ENCODE peak calls at places on chromosome 16, in ten cellular contexts. One of them, this sample, is unnamed.

GRCh38 chr16:30948087-30948955 is 547 bp upstream of the ORAI3 start:
- DNase-seq in activated T-cell treated with anti-CD3 and anti-CD28 coated beads for 4 hours: no peak
- DNase-seq in AG04450: peak
- DNase-seq in spleen: peak
- DNase-seq in ovary: peak
- DNase-seq in colonic mucosa: peak
- DNase-seq in NCI-H510A treated with DMSO at 0.1 percent for 48 hours: no peak
- DNase-seq in substantia nigra: no peak
- DNase-seq in stimulated activated CD4-positive, alpha-beta T cell treated with anti-CD3 and anti-CD28 coated beads, TNF-alpha, amount 100 ng/mL, for 48 hours: no peak
- DNase-seq in occipital lobe: peak
- DNase-seq in this sample: peak

GRCh38 chr16:85203462-85203813 is 91.2 kb upstream of the CIBAR2 start:
- DNase-seq in ovary: no peak
- DNase-seq in substantia nigra: no peak
- DNase-seq in activated T-cell treated with anti-CD3 and anti-CD28 coated beads for 4 hours: no peak
- DNase-seq in NCI-H510A treated with DMSO at 0.1 percent for 48 hours: no peak
- DNase-seq in stimulated activated CD4-positive, alpha-beta T cell treated with anti-CD3 and anti-CD28 coated beads, TNF-alpha, amount 100 ng/mL, for 48 hours: no peak
- DNase-seq in colonic mucosa: no peak
- DNase-seq in occipital lobe: no peak
- DNase-seq in AG04450: no peak
- DNase-seq in spleen: no peak
- DNase-seq in this sample: no peak

GRCh38 chr16:11792404-11793260 is 4.4 kb downstream of the ZC3H7A start:
- DNase-seq in substantia nigra: no peak
- DNase-seq in AG04450: no peak
- DNase-seq in activated T-cell treated with anti-CD3 and anti-CD28 coated beads for 4 hours: no peak
- DNase-seq in occipital lobe: no peak
- DNase-seq in spleen: no peak
- DNase-seq in stimulated activated CD4-positive, alpha-beta T cell treated with anti-CD3 and anti-CD28 coated beads, TNF-alpha, amount 100 ng/mL, for 48 hours: no peak
- DNase-seq in colonic mucosa: peak
- DNase-seq in NCI-H510A treated with DMSO at 0.1 percent for 48 hours: peak
- DNase-seq in ovary: peak
- DNase-seq in this sample: no peak

GRCh38 chr16:66030036-66030435 is 336.5 kb upstream of the CDH5 start:
- DNase-seq in spleen: no peak
- DNase-seq in occipital lobe: no peak
- DNase-seq in ovary: peak
- DNase-seq in colonic mucosa: no peak
- DNase-seq in NCI-H510A treated with DMSO at 0.1 percent for 48 hours: no peak
- DNase-seq in stimulated activated CD4-positive, alpha-beta T cell treated with anti-CD3 and anti-CD28 coated beads, TNF-alpha, amount 100 ng/mL, for 48 hours: no peak
- DNase-seq in AG04450: peak
- DNase-seq in activated T-cell treated with anti-CD3 and anti-CD28 coated beads for 4 hours: no peak
- DNase-seq in substantia nigra: no peak
- DNase-seq in this sample: no peak

GRCh38 chr16:29025218-29025617 is 40.4 kb downstream of the LAT start:
- DNase-seq in spleen: peak
- DNase-seq in AG04450: no peak
- DNase-seq in occipital lobe: no peak
- DNase-seq in NCI-H510A treated with DMSO at 0.1 percent for 48 hours: no peak
- DNase-seq in colonic mucosa: no peak
- DNase-seq in activated T-cell treated with anti-CD3 and anti-CD28 coated beads for 4 hours: no peak
- DNase-seq in stimulated activated CD4-positive, alpha-beta T cell treated with anti-CD3 and anti-CD28 coated beads, TNF-alpha, amount 100 ng/mL, for 48 hours: no peak
- DNase-seq in substantia nigra: no peak
- DNase-seq in ovary: no peak
- DNase-seq in this sample: no peak

GRCh38 chr16:3954411-3954921 is 74.0 kb upstream of the CREBBP start:
- DNase-seq in colonic mucosa: no peak
- DNase-seq in ovary: peak
- DNase-seq in AG04450: no peak
- DNase-seq in substantia nigra: no peak
- DNase-seq in stimulated activated CD4-positive, alpha-beta T cell treated with anti-CD3 and anti-CD28 coated beads, TNF-alpha, amount 100 ng/mL, for 48 hours: no peak
- DNase-seq in occipital lobe: no peak
- DNase-seq in NCI-H510A treated with DMSO at 0.1 percent for 48 hours: no peak
- DNase-seq in spleen: no peak
- DNase-seq in activated T-cell treated with anti-CD3 and anti-CD28 coated beads for 4 hours: no peak
- DNase-seq in this sample: no peak

GRCh38 chr16:1494711-1495110 is 1.6 kb downstream of the TELO2 start:
- DNase-seq in ovary: no peak
- DNase-seq in stimulated activated CD4-positive, alpha-beta T cell treated with anti-CD3 and anti-CD28 coated beads, TNF-alpha, amount 100 ng/mL, for 48 hours: no peak
- DNase-seq in activated T-cell treated with anti-CD3 and anti-CD28 coated beads for 4 hours: no peak
- DNase-seq in colonic mucosa: no peak
- DNase-seq in AG04450: no peak
- DNase-seq in NCI-H510A treated with DMSO at 0.1 percent for 48 hours: no peak
- DNase-seq in spleen: peak
- DNase-seq in substantia nigra: no peak
- DNase-seq in occipital lobe: no peak
- DNase-seq in this sample: no peak

GRCh38 chr16:67770371-67770991 is 35.9 kb downstream of the RANBP10 start:
- DNase-seq in substantia nigra: no peak
- DNase-seq in stimulated activated CD4-positive, alpha-beta T cell treated with anti-CD3 and anti-CD28 coated beads, TNF-alpha, amount 100 ng/mL, for 48 hours: no peak
- DNase-seq in spleen: no peak
- DNase-seq in NCI-H510A treated with DMSO at 0.1 percent for 48 hours: no peak
- DNase-seq in AG04450: no peak
- DNase-seq in occipital lobe: no peak
- DNase-seq in activated T-cell treated with anti-CD3 and anti-CD28 coated beads for 4 hours: no peak
- DNase-seq in colonic mucosa: no peak
- DNase-seq in ovary: no peak
- DNase-seq in this sample: no peak

GRCh38 chr16:4802659-4803287 is 340 bp upstream of the ROGDI start:
- DNase-seq in NCI-H510A treated with DMSO at 0.1 percent for 48 hours: peak
- DNase-seq in substantia nigra: peak
- DNase-seq in spleen: peak
- DNase-seq in colonic mucosa: peak
- DNase-seq in AG04450: peak
- DNase-seq in occipital lobe: peak
- DNase-seq in stimulated activated CD4-positive, alpha-beta T cell treated with anti-CD3 and anti-CD28 coated beads, TNF-alpha, amount 100 ng/mL, for 48 hours: peak
- DNase-seq in ovary: peak
- DNase-seq in activated T-cell treated with anti-CD3 and anti-CD28 coated beads for 4 hours: peak
- DNase-seq in this sample: peak

GRCh38 chr16:53588081-53588648 is 85.2 kb upstream of the AKTIP start:
- DNase-seq in stimulated activated CD4-positive, alpha-beta T cell treated with anti-CD3 and anti-CD28 coated beads, TNF-alpha, amount 100 ng/mL, for 48 hours: no peak
- DNase-seq in activated T-cell treated with anti-CD3 and anti-CD28 coated beads for 4 hours: no peak
- DNase-seq in ovary: no peak
- DNase-seq in colonic mucosa: no peak
- DNase-seq in occipital lobe: no peak
- DNase-seq in spleen: no peak
- DNase-seq in AG04450: no peak
- DNase-seq in substantia nigra: no peak
- DNase-seq in NCI-H510A treated with DMSO at 0.1 percent for 48 hours: no peak
- DNase-seq in this sample: no peak

GRCh38 chr16:60166-60565 is 6.5 kb downstream of the SNRNP25 start:
- DNase-seq in ovary: peak
- DNase-seq in occipital lobe: no peak
- DNase-seq in activated T-cell treated with anti-CD3 and anti-CD28 coated beads for 4 hours: no peak
- DNase-seq in spleen: peak
- DNase-seq in substantia nigra: no peak
- DNase-seq in NCI-H510A treated with DMSO at 0.1 percent for 48 hours: no peak
- DNase-seq in AG04450: no peak
- DNase-seq in stimulated activated CD4-positive, alpha-beta T cell treated with anti-CD3 and anti-CD28 coated beads, TNF-alpha, amount 100 ng/mL, for 48 hours: no peak
- DNase-seq in colonic mucosa: no peak
- DNase-seq in this sample: no peak

GRCh38 chr16:11224096-11224893 is 31.7 kb downstream of the SOCS1 start:
- DNase-seq in substantia nigra: no peak
- DNase-seq in spleen: peak
- DNase-seq in NCI-H510A treated with DMSO at 0.1 percent for 48 hours: no peak
- DNase-seq in ovary: no peak
- DNase-seq in AG04450: no peak
- DNase-seq in activated T-cell treated with anti-CD3 and anti-CD28 coated beads for 4 hours: peak
- DNase-seq in colonic mucosa: peak
- DNase-seq in occipital lobe: no peak
- DNase-seq in stimulated activated CD4-positive, alpha-beta T cell treated with anti-CD3 and anti-CD28 coated beads, TNF-alpha, amount 100 ng/mL, for 48 hours: peak
- DNase-seq in this sample: no peak

GRCh38 chr16:2009791-2010510 is at the start of gene ZNF598:
- DNase-seq in colonic mucosa: peak
- DNase-seq in substantia nigra: peak
- DNase-seq in ovary: peak
- DNase-seq in AG04450: no peak
- DNase-seq in occipital lobe: peak
- DNase-seq in spleen: peak
- DNase-seq in stimulated activated CD4-positive, alpha-beta T cell treated with anti-CD3 and anti-CD28 coated beads, TNF-alpha, amount 100 ng/mL, for 48 hours: peak
- DNase-seq in activated T-cell treated with anti-CD3 and anti-CD28 coated beads for 4 hours: peak
- DNase-seq in NCI-H510A treated with DMSO at 0.1 percent for 48 hours: peak
- DNase-seq in this sample: peak

GRCh38 chr16:18800674-18801196 is 614 bp downstream of the ARL6IP1 start:
- DNase-seq in NCI-H510A treated with DMSO at 0.1 percent for 48 hours: no peak
- DNase-seq in spleen: no peak
- DNase-seq in activated T-cell treated with anti-CD3 and anti-CD28 coated beads for 4 hours: no peak
- DNase-seq in AG04450: no peak
- DNase-seq in stimulated activated CD4-positive, alpha-beta T cell treated with anti-CD3 and anti-CD28 coated beads, TNF-alpha, amount 100 ng/mL, for 48 hours: no peak
- DNase-seq in ovary: no peak
- DNase-seq in occipital lobe: no peak
- DNase-seq in substantia nigra: no peak
- DNase-seq in colonic mucosa: peak
- DNase-seq in this sample: peak

GRCh38 chr16:86826931-86827330 is 248.6 kb downstream of the FOXL1 start:
- DNase-seq in ovary: no peak
- DNase-seq in stimulated activated CD4-positive, alpha-beta T cell treated with anti-CD3 and anti-CD28 coated beads, TNF-alpha, amount 100 ng/mL, for 48 hours: no peak
- DNase-seq in NCI-H510A treated with DMSO at 0.1 percent for 48 hours: no peak
- DNase-seq in colonic mucosa: no peak
- DNase-seq in AG04450: no peak
- DNase-seq in occipital lobe: no peak
- DNase-seq in substantia nigra: no peak
- DNase-seq in activated T-cell treated with anti-CD3 and anti-CD28 coated beads for 4 hours: no peak
- DNase-seq in spleen: peak
- DNase-seq in this sample: no peak

GRCh38 chr16:5722220-5722619 is 624.6 kb upstream of the EEF2KMT start:
- DNase-seq in colonic mucosa: no peak
- DNase-seq in activated T-cell treated with anti-CD3 and anti-CD28 coated beads for 4 hours: no peak
- DNase-seq in occipital lobe: no peak
- DNase-seq in substantia nigra: no peak
- DNase-seq in stimulated activated CD4-positive, alpha-beta T cell treated with anti-CD3 and anti-CD28 coated beads, TNF-alpha, amount 100 ng/mL, for 48 hours: no peak
- DNase-seq in AG04450: no peak
- DNase-seq in NCI-H510A treated with DMSO at 0.1 percent for 48 hours: no peak
- DNase-seq in spleen: no peak
- DNase-seq in ovary: no peak
- DNase-seq in this sample: no peak

GRCh38 chr16:73152731-73153130 is 104.8 kb upstream of the ZFHX3 start:
- DNase-seq in colonic mucosa: no peak
- DNase-seq in NCI-H510A treated with DMSO at 0.1 percent for 48 hours: peak
- DNase-seq in spleen: no peak
- DNase-seq in AG04450: no peak
- DNase-seq in substantia nigra: no peak
- DNase-seq in activated T-cell treated with anti-CD3 and anti-CD28 coated beads for 4 hours: no peak
- DNase-seq in ovary: no peak
- DNase-seq in occipital lobe: no peak
- DNase-seq in stimulated activated CD4-positive, alpha-beta T cell treated with anti-CD3 and anti-CD28 coated beads, TNF-alpha, amount 100 ng/mL, for 48 hours: no peak
- DNase-seq in this sample: peak